ENCODE peak calls at places on chromosomes 12 and 14, in seven cellular contexts. O is sigmoid colon; V is CD4-positive, CD25-positive, alpha-beta regulatory T cell; L is brain microvascular endothelial cell; K is neural progenitor cell; W is aorta; N is right atrium auricular region. U is an unnamed sample.

GRCh38 chr12:120793357-120793756 is 67.7 kb downstream of the ACADS start:
- DNase-seq in N (no peak), V (no peak), O (no peak), L (no peak), K (no peak), W (no peak), U (no peak)

GRCh38 chr14:53365516-53366130 is 212.5 kb upstream of the DDHD1 start:
- DNase-seq in K (no peak), W (no peak), V (no peak), L (peak), O (no peak), N (no peak), U (no peak)

GRCh38 chr14:46048127-46048526 is 603.5 kb downstream of the RPL10L start:
- DNase-seq in N (no peak), V (no peak), W (no peak), O (no peak), K (peak), L (peak), U (no peak)

GRCh38 chr12:82745062-82745461 is 58.4 kb downstream of the TMTC2 start:
- DNase-seq in W (no peak), K (no peak), V (no peak), L (no peak), O (no peak), N (no peak), U (no peak)

GRCh38 chr14:101246894-101247853 is 314.1 kb upstream of the DIO3 start:
- DNase-seq in L (no peak), N (peak), V (no peak), O (no peak), W (peak), K (no peak), U (peak)

GRCh38 chr14:63908667-63909264 is 56.0 kb downstream of the SYNE2 start:
- DNase-seq in V (peak), W (no peak), N (no peak), O (no peak), L (no peak), K (no peak), U (no peak)

GRCh38 chr14:99391671-99392070 is 89.0 kb downstream of the SETD3 start:
- DNase-seq in L (peak), K (no peak), V (no peak), W (no peak), O (no peak), N (no peak), U (no peak)

GRCh38 chr14:34714320-34715107 is at the start of gene CFL2:
- DNase-seq in N (peak), K (peak), O (peak), L (peak), W (peak), V (peak), U (peak)

GRCh38 chr14:100871234-100872186 is 32.0 kb downstream of the RTL1 start:
- DNase-seq in W (peak), O (no peak), K (no peak), V (no peak), N (no peak), L (peak), U (peak)

GRCh38 chr14:75885829-75886228 is 96.0 kb downstream of the TGFB3 start:
- DNase-seq in L (peak), V (no peak), O (no peak), W (no peak), K (no peak), N (no peak), U (no peak)

GRCh38 chr12:110200124-110200417 is 75.9 kb downstream of the IFT81 start:
- DNase-seq in N (no peak), K (no peak), O (no peak), V (peak), L (no peak), W (no peak), U (no peak)

GRCh38 chr12:93714382-93714781 is 37.2 kb downstream of the CRADD start:
- DNase-seq in N (no peak), L (no peak), K (peak), V (no peak), O (no peak), W (no peak), U (no peak)

GRCh38 chr12:118126119-118126757 is 9.7 kb upstream of the PEBP1 start:
- DNase-seq in O (no peak), K (no peak), N (no peak), W (peak), V (no peak), L (no peak), U (no peak)

GRCh38 chr14:96362071-96362964 is 823 bp downstream of the ATG2B start:
- DNase-seq in V (peak), W (peak), L (peak), K (peak), O (no peak), N (no peak), U (no peak)

GRCh38 chr14:98949506-98950135 is 322.4 kb downstream of the BCL11B start:
- DNase-seq in N (no peak), K (peak), O (peak), L (no peak), V (no peak), W (no peak), U (peak)

GRCh38 chr12:31590730-31591307 is at the start of gene DENND5B:
- DNase-seq in L (peak), W (peak), O (peak), N (peak), K (peak), V (no peak), U (no peak)

GRCh38 chr12:102461501-102461900 is 18.9 kb downstream of the IGF1 start:
- DNase-seq in N (no peak), W (no peak), O (no peak), V (no peak), K (no peak), L (no peak), U (no peak)

DNA sequence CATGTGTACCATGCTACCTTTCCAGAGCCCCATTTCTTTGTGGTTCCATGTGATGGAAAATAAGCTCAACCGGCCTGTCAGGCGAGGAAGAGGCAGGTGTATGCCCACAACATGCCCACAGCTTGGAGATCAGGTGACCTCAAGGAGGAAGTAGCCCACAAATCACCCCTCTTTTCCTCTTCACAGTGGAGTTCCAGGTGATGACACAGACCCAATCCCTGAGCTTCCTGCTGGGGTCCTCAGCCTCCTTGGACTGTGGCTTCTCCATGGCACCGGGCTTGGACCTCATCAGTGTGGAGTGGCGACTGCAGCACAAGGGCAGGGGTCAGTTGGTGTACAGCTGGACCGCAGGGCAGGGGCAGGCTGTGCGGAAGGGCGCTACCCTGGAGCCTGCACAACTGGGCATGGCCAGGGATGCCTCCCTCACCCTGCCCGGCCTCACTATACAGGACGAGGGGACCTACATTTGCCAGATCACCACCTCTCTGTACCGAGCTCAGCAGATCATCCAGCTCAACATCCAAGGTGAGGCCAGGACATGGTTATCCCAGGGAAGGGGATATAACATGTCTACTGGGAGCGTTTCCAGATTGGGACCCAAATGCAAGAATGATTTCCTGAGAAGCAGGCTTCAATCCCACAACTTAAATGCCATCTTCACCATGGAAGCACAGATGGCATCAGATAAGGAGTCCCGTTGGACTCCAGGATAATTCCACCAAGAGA is 5.5 kb downstream of the TAPBPL start:
- DNase-seq in O (no peak), V (no peak), N (no peak), W (peak), L (no peak), K (no peak), U (no peak)
- H3K27ac ChIP-seq in O (no peak), V (peak), N (no peak), W (no peak), L (no peak), K (no peak), U (no peak)

DNA sequence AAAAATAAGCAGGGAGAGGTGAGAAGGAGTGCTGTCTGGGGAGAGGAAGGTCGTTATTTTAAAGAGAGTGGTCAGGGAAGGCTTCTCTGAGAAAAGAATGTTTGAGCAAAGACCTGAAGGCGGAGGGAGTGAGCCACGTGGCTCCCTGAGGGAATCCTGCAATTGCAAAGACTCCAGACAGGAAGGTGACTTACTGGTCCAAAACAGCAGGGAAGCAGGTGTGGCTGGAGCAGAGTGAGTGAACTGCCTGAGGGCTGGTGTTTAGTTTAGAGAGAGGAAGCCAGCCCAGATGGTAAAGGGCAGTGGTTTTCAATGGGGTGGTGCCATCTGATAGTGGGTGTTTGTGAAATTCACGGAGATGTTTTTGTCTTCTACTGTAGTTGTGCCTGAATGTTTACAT is 58.8 kb upstream of the LTA4H start:
- DNase-seq in O (no peak), N (no peak), V (peak), L (peak), K (no peak), W (no peak), U (peak)
- H3K27ac ChIP-seq in O (no peak), N (no peak), V (peak), L (no peak), K (no peak), W (no peak), U (peak)

DNA sequence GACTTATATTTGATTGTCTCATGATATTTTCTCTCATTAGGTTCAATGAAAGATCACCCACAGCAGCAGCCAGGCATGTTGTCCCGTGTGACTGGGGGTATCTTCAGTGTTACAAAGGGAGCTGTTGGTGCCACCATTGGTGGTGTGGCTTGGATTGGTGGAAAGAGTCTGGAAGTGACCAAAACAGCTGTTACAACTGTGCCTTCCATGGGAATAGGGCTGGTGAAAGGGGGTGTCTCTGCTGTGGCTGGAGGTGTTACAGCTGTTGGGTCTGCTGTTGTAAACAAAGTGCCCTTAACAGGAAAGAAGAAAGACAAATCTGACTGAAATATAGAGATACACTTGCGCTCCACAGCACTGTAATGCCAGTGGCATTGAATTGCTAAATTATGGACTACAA is 15.4 kb downstream of the TMEM263 start:
- DNase-seq in V (no peak), L (no peak), O (no peak), N (no peak), W (no peak), K (no peak), U (no peak)
- H3K27ac ChIP-seq in V (no peak), L (no peak), O (no peak), N (no peak), W (no peak), K (no peak), U (no peak)

GRCh38 chr12:55727643-55728184 is 1.1 kb downstream of the CD63 start:
- DNase-seq in V (no peak), N (no peak), W (peak), O (peak), L (no peak), K (peak), U (no peak)
- H3K27ac ChIP-seq in V (peak), N (peak), W (no peak), O (peak), L (peak), K (no peak), U (peak)

DNA sequence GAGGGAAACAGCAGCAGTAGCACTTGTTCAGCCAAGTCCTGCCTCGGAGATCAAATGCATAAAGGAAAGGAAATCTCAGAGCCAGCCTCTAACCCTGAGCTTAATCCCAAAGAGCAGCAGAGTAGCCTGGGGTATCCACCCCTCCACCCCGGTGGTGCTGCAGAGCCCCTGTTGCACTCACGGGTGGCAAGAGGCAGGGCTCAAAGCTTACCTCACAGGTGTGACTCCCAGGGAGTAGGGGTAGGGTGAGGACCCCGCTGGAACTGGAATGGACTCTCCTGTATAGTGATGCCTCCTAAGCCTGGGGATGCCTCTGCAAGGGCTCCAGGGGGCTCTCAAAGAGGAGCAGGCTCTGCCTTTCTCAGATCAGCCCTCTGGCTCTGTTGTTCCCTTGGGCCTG is 211.1 kb downstream of the CACNA1C start:
- DNase-seq in N (no peak), L (no peak), W (no peak), V (no peak), K (no peak), O (no peak), U (peak)
- H3K27ac ChIP-seq in N (peak), L (no peak), W (no peak), V (no peak), K (no peak), O (peak), U (no peak)

DNA sequence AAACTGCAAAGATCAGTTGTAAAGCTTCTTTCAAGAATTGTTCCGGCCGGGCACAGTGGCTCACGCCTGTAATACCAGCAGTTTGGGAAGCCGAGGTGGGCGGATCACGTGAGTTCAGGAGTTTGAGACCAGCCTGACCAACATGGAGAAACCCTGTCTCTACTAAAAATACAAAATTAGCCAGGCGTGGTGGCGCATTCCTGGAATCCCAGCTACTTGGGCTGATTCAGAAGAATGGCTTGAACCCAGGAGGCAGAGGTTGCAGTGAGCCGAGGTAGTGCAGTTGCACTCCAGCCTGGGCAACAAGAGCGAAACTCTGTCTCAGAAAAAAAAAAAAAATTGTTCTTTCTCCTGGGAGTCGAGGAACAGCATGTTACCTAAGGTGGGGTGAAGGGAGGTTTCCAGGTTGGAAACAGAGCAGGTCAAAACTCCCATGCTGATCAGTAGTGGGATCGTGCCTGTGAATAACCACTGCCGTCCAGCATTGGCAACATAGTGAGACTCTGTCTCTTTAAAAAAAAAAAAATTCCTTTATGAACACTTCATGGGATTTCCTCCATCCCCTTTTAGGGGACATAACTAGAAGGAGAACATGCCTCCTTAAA is 13.9 kb downstream of the FBXO34 start:
- DNase-seq in W (no peak), L (no peak), K (no peak), O (no peak), V (no peak), N (no peak), U (no peak)
- H3K27ac ChIP-seq in W (no peak), L (no peak), K (no peak), O (no peak), V (no peak), N (no peak), U (no peak)

GRCh38 chr14:94473666-94474410 is 2.2 kb downstream of the SERPINA9 start:
- DNase-seq in O (no peak), K (no peak), N (no peak), V (no peak), L (no peak), W (no peak), U (peak)
- H3K27ac ChIP-seq in O (no peak), K (no peak), N (no peak), V (no peak), L (no peak), W (no peak), U (no peak)

DNA sequence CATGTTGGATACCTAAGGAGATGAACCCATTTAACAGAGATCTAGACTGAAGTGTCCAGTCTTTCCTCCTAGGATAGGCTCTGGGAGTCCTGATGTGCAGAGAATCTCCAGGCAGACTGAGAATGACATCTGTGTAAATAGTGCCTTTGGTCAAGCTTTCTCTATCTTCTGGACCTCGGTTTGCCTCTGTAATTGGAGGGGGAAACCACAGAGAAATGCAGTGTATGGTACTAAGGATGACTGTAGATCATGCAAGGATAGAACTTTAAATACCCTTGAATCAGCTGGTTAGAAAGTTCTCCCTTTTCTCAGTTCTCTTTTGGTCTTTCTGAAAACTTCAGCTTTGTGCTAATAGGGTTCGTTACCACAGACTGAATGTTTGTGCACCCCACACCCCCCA is 112.2 kb downstream of the PTPN11 start:
- DNase-seq in W (no peak), V (no peak), N (no peak), O (no peak), L (no peak), K (no peak), U (no peak)
- H3K27ac ChIP-seq in W (no peak), V (no peak), N (no peak), O (no peak), L (no peak), K (no peak), U (no peak)

U was measured in RWPE2.